ENCODE peak calls at places on chromosomes 13 and 19, in six cellular contexts. X, B, L, R, N and D are unnamed samples. For H3K36me3, the result is how much of the 10 kb centered on the place peaks cover.

GRCh38 chr19:53571339-53571738 is 33.4 kb downstream of the ZNF331 start:
- DNase-seq in L (no peak), N (no peak), R (no peak), X (no peak), B (no peak), D (no peak)

GRCh38 chr19:30635026-30635985 is 263.1 kb downstream of the ZNF536 start:
- DNase-seq in R (no peak), N (no peak), B (no peak), L (no peak), X (no peak), D (no peak)

GRCh38 chr19:42653841-42654240 is 59.1 kb upstream of the CEACAM8 start:
- DNase-seq in L (no peak), N (no peak), X (no peak), R (no peak), B (no peak), D (no peak)

GRCh38 chr19:46180701-46181385 is 32.8 kb downstream of the IGFL2 start:
- DNase-seq in R (no peak), N (no peak), B (peak), X (no peak), L (peak), D (no peak)

GRCh38 chr13:52847322-52847681 is 1.1 kb downstream of the PCDH8 start:
- DNase-seq in N (no peak), B (no peak), L (no peak), X (no peak), R (no peak), D (no peak)

GRCh38 chr13:26047040-26047439 is 4.8 kb downstream of the SHISA2 start:
- DNase-seq in B (no peak), N (no peak), X (no peak), L (no peak), R (no peak), D (no peak)

GRCh38 chr19:2650515-2650914 is 52.0 kb downstream of the GNG7 start:
- DNase-seq in X (peak), R (no peak), B (no peak), N (no peak), L (no peak), D (no peak)

GRCh38 chr19:13850910-13851753 is 25.8 kb upstream of the NANOS3 start:
- DNase-seq in N (peak), B (peak), R (peak), L (peak), X (peak), D (no peak)

GRCh38 chr13:79451500-79451962 is 29.4 kb upstream of the NDFIP2 start:
- DNase-seq in N (no peak), B (peak), R (peak), L (peak), X (no peak), D (peak)

GRCh38 chr13:94389544-94390351 is 89.7 kb downstream of the DCT start:
- DNase-seq in L (peak), X (no peak), N (no peak), B (no peak), R (no peak), D (no peak)

GRCh38 chr19:34994643-34995471 is 5.3 kb upstream of the GRAMD1A start:
- DNase-seq in X (no peak), R (peak), N (no peak), L (peak), B (no peak), D (no peak)

GRCh38 chr19:51372021-51372648 is 319 bp downstream of the NKG7 start:
- DNase-seq in L (no peak), N (no peak), R (peak), B (no peak), X (no peak), D (no peak)

GRCh38 chr19:45350477-45351058 is 10.0 kb downstream of the KLC3 start:
- DNase-seq in X (no peak), B (no peak), L (no peak), R (no peak), N (no peak), D (no peak)

GRCh38 chr13:77878186-77878585 is 40.4 kb downstream of the EDNRB start:
- DNase-seq in N (no peak), L (peak), X (no peak), B (no peak), R (no peak), D (no peak)

GRCh38 chr13:95067303-95067702 is 233.9 kb downstream of the ABCC4 start:
- DNase-seq in X (no peak), R (no peak), B (peak), N (no peak), L (peak), D (no peak)

GRCh38 chr13:73677041-73677589 is 457.1 kb downstream of the KLF12 start:
- DNase-seq in B (peak), L (peak), N (no peak), X (no peak), R (no peak), D (no peak)

GRCh38 chr19:19214892-19215291 is 3.1 kb downstream of the NCAN start:
- DNase-seq in N (no peak), X (peak), B (peak), R (no peak), L (peak), D (no peak)

GRCh38 chr13:110134801-110135200 is 172.2 kb downstream of the COL4A1 start:
- DNase-seq in B (peak), N (no peak), R (no peak), L (no peak), X (no peak), D (no peak)

GRCh38 chr13:110912651-110913051 is 2.2 kb downstream of the ANKRD10 start:
- DNase-seq in X (no peak), L (peak), B (peak), R (no peak), N (no peak), D (no peak)

GRCh38 chr19:51460164-51460992 is 2.1 kb upstream of the SIGLEC8 start:
- DNase-seq in R (no peak), X (no peak), N (no peak), L (peak), B (no peak), D (no peak)

GRCh38 chr19:661427-662196 is 1.4 kb downstream of the RNF126 start:
- DNase-seq in X (no peak), R (peak), N (no peak), L (no peak), B (no peak), D (no peak)

GRCh38 chr13:75889427-75889826 is 253.3 kb downstream of the LMO7 start:
- DNase-seq in L (no peak), N (no peak), B (no peak), R (no peak), X (no peak), D (no peak)
- H3K4me3 ChIP-seq in L (no peak), N (no peak), B (no peak), R (no peak), X (no peak), D (no peak)

GRCh38 chr13:82654851-82655517 is 1227.3 kb downstream of the SLITRK1 start:
- DNase-seq in B (peak), R (peak), L (no peak), N (peak), X (peak), D (no peak)
- TF ChIP-seq CTCF in B (no peak), R (no peak), L (no peak), N (no peak), X (no peak), D (no peak)

GRCh38 chr19:56106397-56106849 is 14.7 kb downstream of the ZNF787 start:
- DNase-seq in X (peak), R (peak), L (no peak), N (no peak), B (no peak), D (no peak)
- H3K36me3 ChIP-seq in X (under half), R (under half), L (under half), N (under half), B (under half), D (under half)

GRCh38 chr13:50911937-50912624 is 2.5 kb downstream of the RNASEH2B start:
- DNase-seq in N (peak), R (peak), L (peak), B (peak), X (peak), D (peak)
- H3K4me3 ChIP-seq in N (no peak), R (no peak), L (peak), B (peak), X (no peak), D (no peak)

GRCh38 chr19:47769534-47769933 is 9.0 kb upstream of the SELENOW start:
- DNase-seq in B (no peak), N (no peak), L (no peak), X (no peak), R (no peak), D (no peak)

GRCh38 chr19:47767349-47767748 is 11.2 kb upstream of the SELENOW start:
- DNase-seq in L (no peak), R (no peak), X (no peak), N (no peak), B (no peak), D (no peak)

GRCh38 chr19:47766670-47767069 is 11.8 kb upstream of the SELENOW start:
- DNase-seq in B (no peak), L (no peak), N (no peak), X (no peak), R (no peak), D (no peak)

GRCh38 chr19:47766359-47766620 is 12.2 kb upstream of the SELENOW start:
- DNase-seq in B (no peak), L (no peak), N (no peak), X (no peak), R (no peak), D (no peak)

GRCh38 chr19:47768604-47769003 is 9.9 kb upstream of the SELENOW start:
- DNase-seq in X (no peak), R (no peak), B (no peak), L (no peak), N (no peak), D (no peak)
- TF ChIP-seq CTCF in X (no peak), R (no peak), B (no peak), L (no peak), N (no peak), D (no peak)

DNA sequence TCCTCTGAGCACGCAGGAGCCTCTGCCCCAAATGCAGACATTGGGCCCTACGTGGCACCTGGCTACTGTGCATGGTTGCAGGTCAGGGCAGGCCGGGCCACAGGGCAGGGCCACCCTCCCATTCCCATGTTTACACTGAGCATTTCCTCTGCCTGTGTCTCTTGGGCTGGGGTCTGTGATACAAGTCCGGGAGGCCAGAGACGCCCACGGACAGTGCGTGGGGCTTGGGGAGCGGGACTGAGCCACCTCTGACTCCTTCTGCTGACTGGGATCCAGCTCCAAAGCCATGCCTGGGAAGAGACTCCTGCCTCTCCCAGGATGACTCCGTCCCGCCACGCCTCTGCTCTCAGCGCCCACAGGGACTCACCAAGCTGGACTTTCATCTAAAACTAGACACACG is 18.8 kb downstream of the GAS6 start:
- DNase-seq in L (no peak), N (no peak), R (peak), X (no peak), B (no peak), D (no peak)
- H3K36me3 ChIP-seq in L (under half), N (under half), R (under half), X (under half), B (under half), D (under half)

DNA sequence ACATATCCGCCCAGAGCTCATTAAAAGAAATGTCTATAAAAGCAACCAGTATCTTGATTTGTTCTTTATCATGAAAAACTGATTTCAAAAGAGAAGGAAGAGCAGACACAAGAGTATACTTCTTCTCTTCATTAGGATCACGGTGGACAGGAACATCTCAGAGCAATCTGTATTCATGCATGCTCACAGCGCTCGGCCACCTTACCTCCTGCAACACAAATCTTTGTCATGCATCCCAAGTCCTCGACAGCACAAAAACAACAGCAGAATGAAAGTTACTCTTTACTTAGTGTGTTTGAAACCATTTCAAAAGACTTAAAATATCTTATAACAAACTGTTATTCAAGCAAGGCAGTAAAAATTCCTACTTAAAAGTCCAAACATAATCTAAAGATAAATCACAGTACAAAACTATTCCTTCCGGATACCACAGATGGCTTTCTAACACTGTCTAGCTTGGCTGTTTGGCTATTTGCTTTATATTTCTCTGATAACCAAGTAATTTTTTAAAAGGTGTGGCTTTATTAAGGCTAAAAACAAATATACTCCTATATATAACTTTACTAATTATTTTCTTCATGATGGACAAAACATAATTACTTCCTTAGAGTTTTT is 174.5 kb downstream of the TBC1D4 start:
- DNase-seq in B (peak), R (no peak), N (no peak), L (no peak), X (no peak), D (no peak)
- H3K4me3 ChIP-seq in B (no peak), R (no peak), N (no peak), L (no peak), X (no peak), D (no peak)